ENCODE peak calls at places on chromosome 4, in five cellular contexts. O is IMR-90; K is epithelial cell of esophagus; G is CD4-positive, alpha-beta T cell; V is osteocyte. Y is an unnamed sample.
A peak's percentile ranks its signal among the peaks of the same experiment; 100 is the strongest.

GRCh38 chr4:119517361-119518229 is 111.0 kb downstream of the PDE5A start:
- DNase-seq in K (no peak), G (no peak), V (no peak), O (peak; percentile 91), Y (no peak)

GRCh38 chr4:40916880-40917279 is 167.1 kb downstream of the NSUN7 start:
- DNase-seq in V (no peak), K (peak; percentile 27), O (no peak), G (no peak), Y (no peak)

GRCh38 chr4:23970193-23970850 is 80.5 kb upstream of the PPARGC1A start:
- DNase-seq in O (no peak), V (no peak), G (no peak), K (no peak), Y (no peak)

GRCh38 chr4:110618091-110619000 is 4.5 kb downstream of the PITX2 start:
- DNase-seq in G (no peak), O (no peak), K (peak; percentile 42), V (no peak), Y (no peak)

GRCh38 chr4:122052714-122053113 is 99.4 kb upstream of the BLTP1 start:
- DNase-seq in O (no peak), K (peak; percentile 11), V (no peak), G (no peak), Y (no peak)

GRCh38 chr4:82287720-82288119 is 86.1 kb downstream of the HNRNPD start:
- DNase-seq in O (no peak), K (peak; percentile 41), V (no peak), G (no peak), Y (no peak)

GRCh38 chr4:66373268-66373667 is 703.0 kb upstream of the EPHA5 start:
- DNase-seq in K (no peak), G (no peak), V (no peak), O (no peak), Y (no peak)

GRCh38 chr4:15963568-15963967 is 593 bp upstream of the FGFBP2 start:
- DNase-seq in V (no peak), G (no peak), O (no peak), K (no peak), Y (peak; percentile 73)

GRCh38 chr4:60724623-60725022 is 475.5 kb upstream of the ADGRL3 start:
- DNase-seq in V (no peak), K (peak; percentile 76), O (peak; percentile 95), G (no peak), Y (no peak)

GRCh38 chr4:82650868-82651267 is 89.1 kb upstream of the TMEM150C start:
- DNase-seq in O (no peak), V (no peak), G (no peak), K (no peak), Y (no peak)

GRCh38 chr4:145177906-145178538 is 2.4 kb downstream of the OTUD4 start:
- DNase-seq in V (no peak), G (no peak), K (peak; percentile 50), O (peak; percentile 45), Y (no peak)

GRCh38 chr4:92099851-92100250 is 203.9 kb upstream of the GRID2 start:
- DNase-seq in V (no peak), O (no peak), K (no peak), G (no peak), Y (no peak)

GRCh38 chr4:39319678-39320077 is 46.5 kb downstream of the RFC1 start:
- DNase-seq in K (peak; percentile 92), O (peak; percentile 90), G (no peak), V (no peak), Y (no peak)

GRCh38 chr4:71026086-71026485 is 32.6 kb downstream of the DCK start:
- DNase-seq in V (no peak), G (no peak), O (peak; percentile 90), K (peak; percentile 77), Y (no peak)

GRCh38 chr4:25129926-25130325 is 30.3 kb downstream of the SEPSECS start:
- DNase-seq in V (no peak), K (no peak), O (peak; percentile 2), G (no peak), Y (no peak)

GRCh38 chr4:172007889-172008288 is 194.7 kb downstream of the GALNTL6 start:
- DNase-seq in K (no peak), V (no peak), O (no peak), G (no peak), Y (no peak)

GRCh38 chr4:154928640-154929257 is 147.7 kb downstream of the RBM46 start:
- DNase-seq in O (peak; percentile 55), K (peak; percentile 77), V (no peak), G (no peak), Y (no peak)

GRCh38 chr4:31580843-31581242 is 860.7 kb downstream of the PCDH7 start:
- DNase-seq in V (no peak), O (no peak), K (no peak), G (no peak), Y (no peak)

GRCh38 chr4:13597141-13597540 is 30.4 kb downstream of the BOD1L1 start:
- DNase-seq in O (no peak), V (no peak), K (no peak), G (no peak), Y (no peak)

GRCh38 chr4:57159866-57160265 is 49.7 kb upstream of the IGFBP7 start:
- DNase-seq in V (no peak), G (no peak), K (peak; percentile 26), O (no peak), Y (no peak)

GRCh38 chr4:53601251-53601764 is 10.0 kb upstream of the LNX1 start:
- DNase-seq in G (no peak), K (peak; percentile 66), O (no peak), V (no peak), Y (no peak)

GRCh38 chr4:3485011-3485881 is 22.1 kb downstream of the DOK7 start:
- DNase-seq in V (no peak), G (no peak), K (no peak), O (no peak), Y (no peak)

GRCh38 chr4:145320269-145320668 is 139.9 kb upstream of the OTUD4 start:
- DNase-seq in O (no peak), K (no peak), G (no peak), V (no peak), Y (no peak)

GRCh38 chr4:150960079-150960478 is 55.0 kb downstream of the LRBA start:
- DNase-seq in V (no peak), K (peak; percentile 68), O (peak; percentile 37), G (no peak), Y (no peak)
- TF ChIP-seq CTCF in V (peak; percentile 59), K (peak; percentile 76), O (peak; percentile 44), G (no peak), Y (no peak)

GRCh38 chr4:148633720-148634119 is 191.5 kb upstream of the NR3C2 start:
- DNase-seq in G (no peak), V (no peak), O (no peak), K (no peak), Y (no peak)
- TF ChIP-seq CTCF in G (no peak), V (no peak), O (no peak), K (no peak), Y (no peak)

DNA sequence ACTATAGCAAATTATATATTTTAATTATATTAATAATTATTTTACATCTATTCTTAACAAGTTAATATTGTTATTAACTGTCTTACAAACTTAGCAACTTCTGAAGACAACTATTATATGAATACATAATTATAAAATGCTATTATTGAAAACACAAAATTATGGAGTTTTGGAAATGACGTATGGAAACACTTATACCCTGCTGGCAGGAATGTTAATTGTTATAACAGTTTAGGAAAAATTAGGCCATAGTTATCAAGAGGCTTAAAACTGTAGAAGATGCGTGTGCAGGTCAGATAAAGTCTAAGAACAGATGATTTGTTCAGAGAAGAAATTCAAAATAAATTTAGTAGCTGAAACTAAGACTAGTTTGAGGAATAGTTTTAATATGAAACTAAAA is 211.7 kb downstream of the FAT4 start:
- DNase-seq in V (no peak), G (no peak), O (no peak), K (no peak), Y (no peak)
- TF ChIP-seq CTCF in V (peak; percentile 31), G (no peak), O (no peak), K (peak; percentile 10), Y (no peak)

GRCh38 chr4:1278336-1278670 is 11.4 kb upstream of the MAEA start:
- DNase-seq in K (peak; percentile 58), V (no peak), O (peak; percentile 28), G (no peak), Y (no peak)

GRCh38 chr4:1279253-1279652 is 10.4 kb upstream of the MAEA start:
- DNase-seq in V (no peak), K (no peak), O (no peak), G (no peak), Y (no peak)

GRCh38 chr4:1276984-1277383 is 12.7 kb upstream of the MAEA start:
- DNase-seq in K (no peak), V (no peak), O (no peak), G (no peak), Y (no peak)

GRCh38 chr4:1274871-1275270 is 14.8 kb upstream of the MAEA start:
- DNase-seq in G (no peak), O (no peak), K (no peak), V (no peak), Y (no peak)

GRCh38 chr4:1277667-1278335 is 11.9 kb upstream of the MAEA start:
- DNase-seq in O (peak; percentile 3), V (no peak), G (no peak), K (no peak), Y (no peak)
- TF ChIP-seq CTCF in O (no peak), V (no peak), G (no peak), K (peak; percentile 19), Y (no peak)

GRCh38 chr4:114146947-114147618 is 167.6 kb upstream of the ARSJ start:
- DNase-seq in O (no peak), G (no peak), V (no peak), K (no peak), Y (no peak)
- TF ChIP-seq CTCF in O (no peak), G (no peak), V (no peak), K (no peak), Y (no peak)

GRCh38 chr4:6701371-6701770 is 7.7 kb downstream of the S100P start:
- DNase-seq in G (peak; percentile 42), V (no peak), O (no peak), K (no peak), Y (peak; percentile 28)
- TF ChIP-seq CTCF in G (peak; percentile 22), V (peak; percentile 26), O (peak; percentile 17), K (peak; percentile 25), Y (peak; percentile 39)

DNA sequence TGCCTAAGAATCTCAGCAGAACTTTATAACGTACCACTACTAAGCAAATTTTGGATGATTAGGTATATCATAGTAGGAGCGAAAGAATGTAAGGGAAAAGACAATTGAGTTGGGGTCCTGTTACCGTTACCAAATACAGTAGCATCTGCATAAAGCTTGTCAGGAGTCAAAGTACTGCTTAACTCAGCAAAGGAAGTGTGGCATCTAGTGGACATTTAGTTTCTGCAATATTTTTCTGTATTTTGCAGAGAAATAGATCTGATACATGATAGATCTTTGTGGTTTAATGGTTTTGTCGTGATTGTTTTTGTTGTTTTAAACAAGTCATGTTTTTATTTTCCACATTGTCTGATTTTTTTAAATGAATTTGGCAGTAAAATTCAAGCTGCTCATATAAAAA is 81.0 kb upstream of the SMARCAD1 start:
- DNase-seq in G (no peak), V (no peak), K (peak; percentile 18), O (no peak), Y (no peak)
- TF ChIP-seq CTCF in G (no peak), V (peak; percentile 63), K (peak; percentile 34), O (no peak), Y (no peak)

Y was measured in natural killer cell.